ENCODE peak calls at places on chromosome 20, in five cellular contexts. W is H1, C is neuronal stem cell, L is mesenchymal stem cell, D is mesendoderm. A is an unnamed sample.

GRCh38 chr20:51326241-51326819 is 216.2 kb downstream of the NFATC2 start:
- DNase-seq in W (no peak), C (peak), L (peak), D (peak), A (peak)

GRCh38 chr20:34709836-34710567 is 5.9 kb downstream of the TP53INP2 start:
- DNase-seq in W (no peak), C (peak), L (peak), D (peak), A (peak)

GRCh38 chr20:4519530-4519929 is 202.2 kb upstream of the PRND start:
- DNase-seq in W (no peak), C (peak), L (no peak), D (peak), A (no peak)

GRCh38 chr20:25032065-25032477 is 25.9 kb downstream of the ACSS1 start:
- DNase-seq in W (no peak), C (no peak), L (no peak), D (no peak), A (no peak)

GRCh38 chr20:41178904-41179432 is 41.6 kb downstream of the PLCG1 start:
- DNase-seq in W (no peak), C (no peak), L (no peak), D (no peak), A (no peak)

GRCh38 chr20:11880694-11881093 is 37.0 kb upstream of the BTBD3 start:
- DNase-seq in W (no peak), C (no peak), L (no peak), D (peak), A (no peak)

GRCh38 chr20:57432874-57433491 is 41.8 kb downstream of the RBM38 start:
- DNase-seq in W (no peak), C (no peak), L (peak), D (no peak), A (no peak)

GRCh38 chr20:49713779-49714712 is at the start of gene B4GALT5:
- DNase-seq in W (peak), C (peak), L (peak), D (peak), A (peak)

GRCh38 chr20:62054451-62054953 is 11.2 kb downstream of the TAF4 start:
- DNase-seq in W (no peak), C (no peak), L (no peak), D (no peak), A (no peak)

GRCh38 chr20:35952480-35953410 is 1.6 kb downstream of the SCAND1 start:
- DNase-seq in W (no peak), C (no peak), L (peak), D (peak), A (peak)

GRCh38 chr20:41261790-41262717 is 55.5 kb downstream of the ZHX3 start:
- DNase-seq in W (no peak), C (no peak), L (no peak), D (peak), A (peak)

GRCh38 chr20:33832113-33832853 is 21.1 kb downstream of the CHMP4B start:
- DNase-seq in W (no peak), C (no peak), L (no peak), D (no peak), A (peak)

GRCh38 chr20:14707865-14708574 is 370.6 kb upstream of the FLRT3 start:
- DNase-seq in W (no peak), C (no peak), L (no peak), D (no peak), A (no peak)

GRCh38 chr20:57428611-57429496 is 37.7 kb downstream of the RBM38 start:
- DNase-seq in W (no peak), C (no peak), L (no peak), D (no peak), A (no peak)

GRCh38 chr20:3383878-3384495 is 23.5 kb downstream of the DNAAF9 start:
- DNase-seq in W (no peak), C (no peak), L (no peak), D (no peak), A (no peak)

GRCh38 chr20:62258499-62259293 is 20.4 kb downstream of the OSBPL2 start:
- DNase-seq in W (no peak), C (no peak), L (peak), D (no peak), A (peak)

GRCh38 chr20:55893031-55893430 is 112.3 kb downstream of the CBLN4 start:
- DNase-seq in W (no peak), C (no peak), L (no peak), D (no peak), A (no peak)

GRCh38 chr20:47805951-47806350 is 20.7 kb upstream of the SULF2 start:
- DNase-seq in W (no peak), C (no peak), L (no peak), D (no peak), A (no peak)
- H3K4ac ChIP-seq in W (no peak), C (no peak), L (no peak), D (no peak), A (no peak)

DNA sequence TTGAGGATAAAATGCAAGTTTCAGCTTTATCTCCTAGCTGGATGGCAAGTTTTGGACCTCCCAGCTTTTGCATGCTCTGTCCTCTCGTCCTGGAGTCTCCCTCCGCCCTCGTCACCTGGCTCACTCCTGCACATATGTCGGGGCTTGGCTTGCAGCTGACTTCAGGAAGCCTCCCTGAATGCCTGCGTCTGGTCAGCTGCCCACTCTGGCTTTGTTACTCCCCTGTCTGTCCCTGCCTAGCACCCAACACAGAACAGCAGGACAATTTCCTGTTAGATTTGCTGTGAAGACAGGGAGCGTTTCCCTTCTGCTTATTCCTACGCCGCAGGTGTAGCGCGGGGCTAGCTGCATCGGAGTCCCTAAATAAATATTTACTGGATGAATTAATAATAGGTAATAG is 5.4 kb downstream of the JPH2 start:
- DNase-seq in W (no peak), C (no peak), L (no peak), D (no peak), A (no peak)
- H3K4me3 ChIP-seq in W (no peak), C (no peak), L (no peak), D (no peak), A (no peak)

DNA sequence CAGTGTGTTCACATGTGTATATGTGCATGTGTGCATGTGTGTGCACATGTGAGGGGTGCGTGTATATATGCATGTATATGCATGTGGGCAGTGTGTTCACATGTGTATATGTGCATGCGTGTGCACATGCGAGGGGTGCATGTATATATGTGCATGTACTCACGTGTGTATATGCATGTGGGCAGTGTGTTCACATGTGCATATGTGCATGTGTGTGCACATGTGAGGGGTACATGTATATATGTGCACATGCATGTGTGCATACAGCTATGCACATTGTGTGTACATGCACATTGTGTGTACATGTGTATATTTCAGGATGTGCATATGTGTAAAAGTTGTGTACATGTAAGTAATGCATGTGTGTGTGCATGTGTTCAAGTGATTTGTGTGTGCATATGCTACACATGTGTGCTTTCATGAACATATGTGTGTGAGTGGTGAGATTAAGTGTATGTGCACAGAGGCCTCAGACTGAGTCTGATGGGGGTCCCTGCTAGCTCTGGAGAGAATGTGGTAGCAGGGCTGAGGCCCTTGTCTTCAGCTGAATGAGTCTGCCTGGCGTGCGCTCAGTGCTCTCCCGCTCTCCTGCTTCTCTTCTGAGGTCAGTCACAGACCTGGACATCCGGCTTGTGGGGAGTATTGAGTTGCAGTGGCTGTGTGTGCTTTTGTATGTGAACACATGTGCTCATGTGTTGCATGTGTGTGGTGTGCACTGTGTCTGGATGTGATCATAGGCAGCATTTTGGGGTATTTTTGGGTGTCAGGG is 19.9 kb upstream of the MYT1 start:
- DNase-seq in W (no peak), C (no peak), L (no peak), D (no peak), A (no peak)
- H3K23ac ChIP-seq in W (no peak), C (no peak), L (no peak), D (no peak), A (no peak)

GRCh38 chr20:17568045-17568788 is 1.7 kb upstream of the DSTN start:
- DNase-seq in W (no peak), C (no peak), L (no peak), D (peak), A (no peak)
- H3K4ac ChIP-seq in W (no peak), C (no peak), L (no peak), D (no peak), A (peak)

DNA sequence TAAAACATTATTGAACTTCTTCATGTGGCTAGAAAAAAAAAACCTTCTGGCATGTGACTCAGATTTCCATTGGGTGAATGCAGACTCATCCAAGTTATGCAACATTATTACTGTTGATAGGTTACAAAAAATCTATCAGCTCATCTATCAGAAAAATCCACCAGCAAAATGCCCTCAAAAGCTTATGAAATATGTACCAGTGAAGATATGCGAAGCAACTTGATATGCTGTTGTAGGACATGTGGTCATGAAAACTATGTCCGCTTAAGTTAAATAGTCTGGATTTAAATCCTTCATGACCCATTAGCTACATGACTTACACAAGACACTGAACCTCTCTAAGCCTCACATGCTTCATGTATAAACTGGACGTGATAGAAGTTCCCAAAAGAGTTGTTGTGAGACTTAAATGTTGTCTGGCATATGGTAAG is 12.4 kb upstream of the BFSP1 start:
- DNase-seq in W (no peak), C (no peak), L (peak), D (no peak), A (peak)
- H3K4me3 ChIP-seq in W (no peak), C (no peak), L (no peak), D (no peak), A (no peak)

GRCh38 chr20:23526850-23527249 is 35.9 kb downstream of the CST8 start:
- DNase-seq in W (no peak), C (no peak), L (no peak), D (no peak), A (no peak)

GRCh38 chr20:23520185-23520584 is 29.3 kb downstream of the CST8 start:
- DNase-seq in W (no peak), C (no peak), L (no peak), D (peak), A (no peak)

GRCh38 chr20:23519556-23519955 is 28.6 kb downstream of the CST8 start:
- DNase-seq in W (no peak), C (no peak), L (no peak), D (no peak), A (no peak)

GRCh38 chr20:23528867-23529431 is 38.0 kb downstream of the CST8 start:
- DNase-seq in W (no peak), C (no peak), L (no peak), D (no peak), A (no peak)

GRCh38 chr20:23524146-23524545 is 33.2 kb downstream of the CST8 start:
- DNase-seq in W (no peak), C (no peak), L (no peak), D (no peak), A (no peak)
- H3K23ac ChIP-seq in W (no peak), C (no peak), L (no peak), D (no peak), A (no peak)

DNA sequence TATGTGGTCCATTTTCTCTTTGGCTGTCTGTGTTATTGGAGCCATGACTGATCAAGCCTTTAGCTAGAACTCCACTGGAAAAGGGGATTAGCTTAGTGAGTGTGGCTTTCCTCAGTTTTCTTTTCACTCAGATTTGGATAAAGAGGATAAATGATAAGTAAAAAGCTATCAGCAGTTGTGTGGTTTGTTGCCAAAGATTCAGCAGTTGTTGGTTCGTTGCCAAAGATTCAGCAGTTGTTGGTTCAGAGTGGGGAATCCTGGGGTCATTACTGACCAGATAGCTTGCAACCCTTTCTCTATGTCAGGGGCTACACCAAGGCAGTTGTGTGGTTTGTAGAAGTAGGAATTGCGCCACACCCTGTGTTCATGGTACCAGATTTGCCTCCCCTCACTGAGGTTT is 107.7 kb upstream of the SCP2D1 start:
- DNase-seq in W (no peak), C (no peak), L (peak), D (no peak), A (peak)
- H3K4ac ChIP-seq in W (no peak), C (no peak), L (peak), D (no peak), A (peak)

GRCh38 chr20:46004187-46004586 is 4.5 kb upstream of the MMP9 start:
- DNase-seq in W (no peak), C (no peak), L (no peak), D (peak), A (no peak)

GRCh38 chr20:46007671-46008070 is 1.0 kb upstream of the MMP9 start:
- DNase-seq in W (no peak), C (no peak), L (no peak), D (no peak), A (no peak)

GRCh38 chr20:46006964-46007363 is 1.7 kb upstream of the MMP9 start:
- DNase-seq in W (no peak), C (no peak), L (no peak), D (no peak), A (no peak)

GRCh38 chr20:46006031-46006430 is 2.7 kb upstream of the MMP9 start:
- DNase-seq in W (no peak), C (no peak), L (no peak), D (no peak), A (no peak)

DNA sequence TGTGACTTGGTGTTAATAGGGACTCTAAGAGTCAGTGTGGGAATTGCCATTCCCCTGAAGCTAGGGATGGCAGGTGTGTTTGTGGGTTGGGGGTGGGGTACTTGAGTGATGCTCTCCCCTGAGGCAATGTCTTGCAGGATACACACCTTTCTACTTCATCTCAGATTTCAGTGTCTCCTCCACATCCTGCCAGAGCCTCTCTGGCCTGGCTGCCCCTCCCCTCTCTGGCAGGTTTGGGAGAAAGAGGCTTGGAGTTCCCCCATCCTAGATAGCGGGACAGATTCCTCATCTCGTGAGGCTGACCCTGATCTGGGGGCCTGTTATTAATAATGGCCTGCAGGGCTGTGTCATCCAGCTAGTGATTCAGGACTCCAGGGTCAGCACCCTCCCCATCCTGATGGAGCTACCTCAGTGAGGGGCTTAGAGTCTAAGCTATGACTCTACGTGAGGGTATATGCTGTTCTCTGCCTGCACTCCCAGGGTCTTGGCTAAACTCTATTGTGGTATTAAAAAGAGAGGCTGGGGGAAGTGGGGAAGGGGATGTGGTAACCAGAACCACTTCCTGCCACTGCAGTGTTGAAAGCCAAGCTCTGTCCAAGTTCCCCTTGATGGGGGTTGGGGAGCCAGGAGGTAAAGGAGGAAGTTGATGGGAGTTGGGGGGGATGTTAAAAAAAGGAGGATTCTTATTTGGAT is 3.7 kb upstream of the MMP9 start:
- DNase-seq in W (no peak), C (no peak), L (no peak), D (peak), A (no peak)
- H3K4me3 ChIP-seq in W (peak), C (no peak), L (no peak), D (no peak), A (no peak)